ENCODE peak calls at places on chromosomes 1 and 21, in seven cellular contexts. K, R, C, E, Y, L and T are unnamed samples.

GRCh38 chr1:245092638-245092976 is 62.2 kb upstream of the KIF26B start:
- DNase-seq in C (no peak), Y (no peak), L (no peak), E (no peak), R (no peak), K (no peak), T (no peak)

GRCh38 chr1:56575865-56576264 is 3.5 kb downstream of the PLPP3 start:
- DNase-seq in K (no peak), Y (no peak), E (no peak), R (peak; percentile 21), L (no peak), C (no peak), T (no peak)

GRCh38 chr1:188325211-188325610 is 1496.5 kb downstream of the PLA2G4A start:
- DNase-seq in K (no peak), C (no peak), L (no peak), Y (no peak), R (no peak), E (no peak), T (no peak)

GRCh38 chr1:167659440-167659839 is 29.4 kb downstream of the RCSD1 start:
- DNase-seq in L (peak; percentile 28), Y (no peak), K (no peak), R (peak; percentile 18), E (no peak), C (no peak), T (no peak)

GRCh38 chr1:204350857-204351573 is 8.7 kb downstream of the PLEKHA6 start:
- DNase-seq in L (peak; percentile 81), E (peak; percentile 64), K (no peak), C (no peak), R (peak; percentile 79), Y (no peak), T (peak; percentile 10)

GRCh38 chr1:178262101-178262500 is 168.2 kb downstream of the RASAL2 start:
- DNase-seq in R (peak; percentile 80), E (peak; percentile 80), K (no peak), Y (peak; percentile 71), C (no peak), L (peak; percentile 20), T (no peak)

GRCh38 chr1:150152772-150153461 is 3.2 kb downstream of the PLEKHO1 start:
- DNase-seq in L (no peak), Y (peak; percentile 19), K (no peak), R (peak; percentile 77), C (no peak), E (peak; percentile 72), T (no peak)

GRCh38 chr1:18145851-18146618 is 38.4 kb downstream of the IGSF21 start:
- DNase-seq in R (no peak), E (no peak), K (no peak), Y (no peak), L (no peak), C (peak; percentile 13), T (no peak)

GRCh38 chr1:155976062-155976912 is 2.1 kb downstream of the ARHGEF2 start:
- DNase-seq in R (peak; percentile 73), Y (no peak), K (no peak), L (peak; percentile 58), E (peak; percentile 56), C (no peak), T (peak; percentile 95)

GRCh38 chr1:26280333-26281042 is 602 bp downstream of the SH3BGRL3 start:
- DNase-seq in Y (no peak), R (peak; percentile 53), K (no peak), E (peak; percentile 38), C (no peak), L (peak; percentile 53), T (peak; percentile 72)

GRCh38 chr1:94247146-94248094 is 10.0 kb upstream of the ARHGAP29 start:
- DNase-seq in E (peak; percentile 38), C (peak; percentile 67), L (peak; percentile 92), R (peak; percentile 64), Y (peak; percentile 57), K (no peak), T (no peak)

GRCh38 chr1:233700338-233700737 is 86.4 kb downstream of the KCNK1 start:
- DNase-seq in L (no peak), C (no peak), Y (no peak), R (no peak), K (no peak), E (no peak), T (no peak)

GRCh38 chr1:221832617-221833016 is 90.7 kb upstream of the DUSP10 start:
- DNase-seq in R (no peak), K (no peak), Y (no peak), L (no peak), E (no peak), C (no peak), T (no peak)

GRCh38 chr1:998905-999796 is 746 bp downstream of the HES4 start:
- DNase-seq in K (no peak), L (peak; percentile 76), E (no peak), R (no peak), Y (no peak), C (no peak), T (no peak)

GRCh38 chr1:207753611-207754010 is 1.8 kb downstream of the CD46 start:
- DNase-seq in L (no peak), C (no peak), E (no peak), K (no peak), Y (no peak), R (no peak), T (no peak)

GRCh38 chr1:218408135-218408534 is 63.0 kb downstream of the TGFB2 start:
- DNase-seq in C (no peak), K (no peak), E (no peak), L (no peak), R (no peak), Y (no peak), T (no peak)

GRCh38 chr1:168084396-168085231 is 52.1 kb downstream of the GPR161 start:
- DNase-seq in L (peak; percentile 65), E (no peak), K (no peak), R (peak; percentile 12), Y (peak; percentile 11), C (peak; percentile 18), T (peak; percentile 57)

GRCh38 chr1:9888886-9889285 is 21.2 kb downstream of the CTNNBIP1 start:
- DNase-seq in R (no peak), L (no peak), C (no peak), E (no peak), Y (no peak), K (no peak), T (no peak)

DNA sequence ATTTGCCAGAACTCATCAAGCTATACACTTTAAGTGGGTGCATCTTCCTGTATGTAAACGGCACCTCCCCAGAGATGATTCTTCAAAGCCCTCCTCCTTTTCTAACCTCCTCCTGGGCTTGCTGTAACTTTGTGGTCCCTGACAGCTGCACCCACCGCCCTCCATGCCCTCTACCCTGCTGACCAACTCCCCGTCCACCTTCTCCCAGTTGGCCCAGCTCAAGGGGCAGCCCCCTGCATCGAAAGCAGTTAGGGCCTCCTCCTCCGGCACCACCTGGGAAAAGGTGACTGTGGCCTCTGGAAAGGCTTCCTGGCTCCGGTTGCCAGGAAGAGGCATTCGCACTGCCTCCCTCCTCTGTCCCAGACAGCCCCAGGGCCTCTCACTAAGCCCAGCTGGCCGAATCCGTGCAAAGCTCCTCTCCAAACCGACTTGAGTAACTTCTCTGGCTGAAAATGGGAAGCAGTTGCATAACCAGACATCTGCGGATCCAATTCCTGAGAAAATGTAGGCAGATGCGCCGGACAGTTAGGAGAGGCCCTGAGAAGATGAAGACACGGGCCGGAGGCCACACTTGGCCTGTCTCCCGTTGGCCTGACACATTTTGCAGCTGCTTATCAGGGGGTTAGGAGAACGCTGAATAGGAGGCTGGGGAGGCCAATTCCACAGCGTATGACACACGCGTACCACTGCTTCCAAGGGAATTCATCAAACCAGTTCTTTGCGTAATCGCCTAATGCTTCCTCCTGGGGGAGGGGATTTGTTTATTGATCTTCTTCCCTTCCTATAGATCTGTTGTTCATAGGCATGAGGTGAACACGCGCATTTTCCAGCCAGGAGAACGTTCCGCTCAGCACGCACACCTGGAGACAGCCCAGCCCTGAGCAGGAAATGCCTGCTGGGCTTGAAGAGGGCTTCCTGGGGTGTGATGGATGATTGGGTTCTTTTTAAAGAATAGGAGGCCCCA is 48.7 kb upstream of the COL6A2 start:
- DNase-seq in L (peak; percentile 80), Y (no peak), R (peak; percentile 100), C (no peak), E (peak; percentile 100), K (no peak), T (no peak)
- H3K4me3 ChIP-seq in L (no peak overlapping the region), Y (no peak overlapping the region), R (no peak overlapping the region), C (no peak overlapping the region), E (no peak overlapping the region), K (no peak overlapping the region), T (no peak overlapping the region)

GRCh38 chr1:77143529-77144121 is 75.6 kb downstream of the PIGK start:
- DNase-seq in R (no peak), E (no peak), C (no peak), K (no peak), L (peak; percentile 13), Y (no peak), T (no peak)
- TF ChIP-seq CTCF in R (peak; percentile 25), E (peak; percentile 13), C (no peak), K (peak; percentile 17), L (peak; percentile 69), Y (peak; percentile 10), T (peak; percentile 57)

DNA sequence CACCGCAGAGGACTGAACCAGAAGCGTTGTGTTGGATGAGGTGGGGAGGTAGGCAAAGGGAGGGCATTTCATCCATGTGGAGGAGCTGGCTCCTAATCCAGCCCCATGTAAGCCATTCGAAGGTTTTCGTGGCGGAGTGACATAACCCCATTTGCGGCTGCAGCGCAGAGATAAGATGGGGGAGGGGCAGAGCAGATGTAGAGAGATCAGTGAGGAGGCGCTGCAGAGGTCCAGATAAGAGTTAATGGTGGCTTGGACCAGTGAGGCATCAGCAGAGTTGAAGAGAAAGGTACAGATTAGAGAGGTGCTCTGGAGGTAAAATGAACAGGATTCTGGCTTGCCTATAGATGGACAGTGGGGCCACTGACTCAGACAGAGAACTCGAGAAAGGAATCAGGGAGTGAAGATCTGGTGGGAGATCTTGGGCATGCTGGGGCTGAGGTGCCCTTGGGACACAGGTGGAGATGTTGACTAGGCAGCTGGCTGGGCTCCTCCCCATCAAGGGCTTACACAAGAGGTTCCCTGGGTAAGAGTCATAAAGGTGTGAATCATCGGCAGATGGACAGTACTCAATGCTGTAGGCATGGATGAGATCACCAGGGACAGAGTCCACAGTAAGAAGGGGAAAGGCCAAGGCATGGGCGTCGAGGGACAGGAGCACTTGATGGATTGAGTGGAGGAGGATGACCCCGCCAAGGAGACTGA is 7.8 kb upstream of the PTPRF start:
- DNase-seq in R (peak; percentile 83), Y (peak; percentile 86), E (peak; percentile 78), K (no peak), L (peak; percentile 90), C (peak; percentile 85), T (no peak)
- TF ChIP-seq EZH2 in R (no peak), Y (no peak), E (no peak), K (no peak), L (no peak), C (no peak), T (no peak)

GRCh38 chr1:115338457-115338820 is 390 bp upstream of the NGF start:
- DNase-seq in K (no peak), E (no peak), C (no peak), L (no peak), R (no peak), Y (no peak), T (no peak)

GRCh38 chr1:115340879-115341278 is 2.8 kb upstream of the NGF start:
- DNase-seq in L (peak; percentile 46), Y (no peak), C (no peak), R (no peak), E (no peak), K (no peak), T (no peak)

GRCh38 chr1:115337633-115338456 is at the start of gene NGF:
- DNase-seq in K (no peak), E (peak; percentile 69), Y (no peak), L (peak; percentile 76), C (no peak), R (peak; percentile 80), T (no peak)

GRCh38 chr1:115336741-115337140 is 1.3 kb downstream of the NGF start:
- DNase-seq in R (no peak), Y (no peak), L (no peak), C (no peak), E (no peak), K (no peak), T (no peak)

GRCh38 chr1:115337276-115337632 is 795 bp downstream of the NGF start:
- DNase-seq in K (no peak), Y (no peak), R (no peak), E (no peak), L (no peak), C (no peak), T (no peak)
- H3K4me3 ChIP-seq in K (no peak overlapping the region), Y (no peak overlapping the region), R (peak overlapping the region; percentile 97), E (peak overlapping the region; percentile 77), L (peak overlapping the region; percentile 67), C (no peak overlapping the region), T (no peak overlapping the region)